ENCODE peak calls at places on chromosomes 7 and 10, in ten cellular contexts. B is A549, C is body of pancreas, A is cardiac muscle cell, Q is heart left ventricle, P is breast epithelium, G is gastrocnemius medialis, H is A673, Z is K562, W is prostate gland. X is an unnamed sample.

GRCh38 chr7:44152971-44153947 is 12.1 kb upstream of the MYL7 start:
- DNase-seq in B (no peak), C (peak; percentile 6), A (no peak), Q (no peak), P (peak; percentile 28), G (no peak), H (no peak), Z (no peak), W (no peak), X (no peak)

GRCh38 chr7:255721-256361 is 34.1 kb upstream of the FOXL3 start:
- DNase-seq in B (no peak), C (no peak), A (no peak), Q (no peak), P (no peak), G (no peak), H (no peak), Z (no peak), W (no peak), X (no peak)

GRCh38 chr7:28272461-28272877 is 91.9 kb upstream of the JAZF1 start:
- DNase-seq in B (peak; percentile 30), C (peak; percentile 12), A (peak; percentile 71), Q (peak; percentile 44), P (no peak), G (peak; percentile 3), H (peak; percentile 76), Z (peak; percentile 27), W (no peak), X (peak; percentile 29)

GRCh38 chr10:78600740-78601139 is 468.0 kb upstream of the ZMIZ1 start:
- DNase-seq in B (no peak), C (no peak), A (peak; percentile 42), Q (no peak), P (no peak), G (no peak), H (no peak), Z (no peak), W (no peak), X (peak; percentile 27)

GRCh38 chr10:11551915-11552602 is 59.4 kb downstream of the USP6NL start:
- DNase-seq in B (peak; percentile 44), C (no peak), A (peak; percentile 91), Q (no peak), P (no peak), G (no peak), H (peak; percentile 94), Z (peak; percentile 37), W (no peak), X (peak; percentile 99)

GRCh38 chr10:110353244-110354119 is 48.8 kb upstream of the SMNDC1 start:
- DNase-seq in B (peak; percentile 80), C (no peak), A (peak; percentile 67), Q (no peak), P (no peak), G (no peak), H (peak; percentile 44), Z (no peak), W (no peak), X (peak; percentile 98)

GRCh38 chr7:92949748-92950147 is 113.4 kb upstream of the CDK6 start:
- DNase-seq in B (no peak), C (no peak), A (no peak), Q (no peak), P (no peak), G (no peak), H (no peak), Z (peak; percentile 15), W (no peak), X (no peak)

GRCh38 chr7:85737426-85737825 is 550.6 kb upstream of the SEMA3D start:
- DNase-seq in B (no peak), C (no peak), A (no peak), Q (no peak), P (no peak), G (no peak), H (no peak), Z (no peak), W (no peak), X (no peak)

GRCh38 chr10:7354330-7355047 is 56.3 kb downstream of the SFMBT2 start:
- DNase-seq in B (peak; percentile 85), C (no peak), A (peak; percentile 2), Q (no peak), P (no peak), G (no peak), H (peak; percentile 55), Z (peak; percentile 17), W (peak; percentile 49), X (peak; percentile 37)

GRCh38 chr10:117462424-117462792 is 80.1 kb upstream of the EMX2 start:
- DNase-seq in B (no peak), C (no peak), A (no peak), Q (no peak), P (no peak), G (no peak), H (no peak), Z (no peak), W (no peak), X (no peak)
- TF ChIP-seq CTCF in B (peak; percentile 30), C (peak; percentile 24), A (peak; percentile 23), Q (no peak), P (no peak), G (no peak), H (no peak), Z (peak; percentile 23), W (no peak), X (peak; percentile 24)

GRCh38 chr7:132066776-132067175 is 509.5 kb downstream of the PLXNA4 start:
- DNase-seq in B (no peak), C (no peak), A (peak; percentile 59), Q (peak; percentile 57), P (no peak), G (peak; percentile 46), H (peak; percentile 83), Z (no peak), W (no peak), X (no peak)

GRCh38 chr7:132065973-132066611 is 509.7 kb upstream of the PODXL start:
- DNase-seq in B (no peak), C (no peak), A (no peak), Q (no peak), P (no peak), G (no peak), H (peak; percentile 56), Z (no peak), W (no peak), X (no peak)

GRCh38 chr7:132063800-132064199 is 507.4 kb upstream of the PODXL start:
- DNase-seq in B (no peak), C (no peak), A (no peak), Q (no peak), P (no peak), G (no peak), H (no peak), Z (no peak), W (no peak), X (no peak)

GRCh38 chr7:132061931-132062330 is 505.5 kb upstream of the PODXL start:
- DNase-seq in B (no peak), C (no peak), A (no peak), Q (no peak), P (no peak), G (no peak), H (no peak), Z (no peak), W (no peak), X (peak; percentile 27)

GRCh38 chr7:132065193-132065972 is 509.0 kb upstream of the PODXL start:
- DNase-seq in B (peak; percentile 90), C (no peak), A (peak; percentile 95), Q (peak; percentile 49), P (no peak), G (peak; percentile 75), H (peak; percentile 85), Z (no peak), W (no peak), X (peak; percentile 97)
- H3K4me3 ChIP-seq in B (no peak overlapping the region), C (no peak overlapping the region), A (no peak overlapping the region), Q (no peak overlapping the region), P (no peak overlapping the region), G (no peak overlapping the region), H (no peak overlapping the region), Z (no peak overlapping the region), W (no peak overlapping the region), X (no peak overlapping the region)

GRCh38 chr10:122553341-122553740 is 7.2 kb upstream of the DMBT1 start:
- DNase-seq in B (no peak), C (no peak), A (peak; percentile 53), Q (no peak), P (no peak), G (no peak), H (no peak), Z (no peak), W (no peak), X (peak; percentile 19)

GRCh38 chr10:122550983-122551382 is 9.6 kb upstream of the DMBT1 start:
- DNase-seq in B (no peak), C (no peak), A (no peak), Q (peak; percentile 8), P (no peak), G (no peak), H (no peak), Z (no peak), W (no peak), X (no peak)

GRCh38 chr10:122548699-122549098 is 11.9 kb upstream of the DMBT1 start:
- DNase-seq in B (no peak), C (no peak), A (no peak), Q (no peak), P (no peak), G (no peak), H (no peak), Z (no peak), W (no peak), X (no peak)

GRCh38 chr10:122550427-122550826 is 10.1 kb upstream of the DMBT1 start:
- DNase-seq in B (no peak), C (no peak), A (no peak), Q (peak; percentile 8), P (no peak), G (no peak), H (no peak), Z (no peak), W (no peak), X (no peak)

GRCh38 chr10:122551450-122551849 is 9.1 kb upstream of the DMBT1 start:
- DNase-seq in B (no peak), C (no peak), A (no peak), Q (no peak), P (no peak), G (no peak), H (no peak), Z (no peak), W (no peak), X (no peak)
- TF ChIP-seq CTCF in B (no peak), C (no peak), A (no peak), Q (peak; percentile 45), P (no peak), G (no peak), H (no peak), Z (no peak), W (no peak), X (no peak)

DNA sequence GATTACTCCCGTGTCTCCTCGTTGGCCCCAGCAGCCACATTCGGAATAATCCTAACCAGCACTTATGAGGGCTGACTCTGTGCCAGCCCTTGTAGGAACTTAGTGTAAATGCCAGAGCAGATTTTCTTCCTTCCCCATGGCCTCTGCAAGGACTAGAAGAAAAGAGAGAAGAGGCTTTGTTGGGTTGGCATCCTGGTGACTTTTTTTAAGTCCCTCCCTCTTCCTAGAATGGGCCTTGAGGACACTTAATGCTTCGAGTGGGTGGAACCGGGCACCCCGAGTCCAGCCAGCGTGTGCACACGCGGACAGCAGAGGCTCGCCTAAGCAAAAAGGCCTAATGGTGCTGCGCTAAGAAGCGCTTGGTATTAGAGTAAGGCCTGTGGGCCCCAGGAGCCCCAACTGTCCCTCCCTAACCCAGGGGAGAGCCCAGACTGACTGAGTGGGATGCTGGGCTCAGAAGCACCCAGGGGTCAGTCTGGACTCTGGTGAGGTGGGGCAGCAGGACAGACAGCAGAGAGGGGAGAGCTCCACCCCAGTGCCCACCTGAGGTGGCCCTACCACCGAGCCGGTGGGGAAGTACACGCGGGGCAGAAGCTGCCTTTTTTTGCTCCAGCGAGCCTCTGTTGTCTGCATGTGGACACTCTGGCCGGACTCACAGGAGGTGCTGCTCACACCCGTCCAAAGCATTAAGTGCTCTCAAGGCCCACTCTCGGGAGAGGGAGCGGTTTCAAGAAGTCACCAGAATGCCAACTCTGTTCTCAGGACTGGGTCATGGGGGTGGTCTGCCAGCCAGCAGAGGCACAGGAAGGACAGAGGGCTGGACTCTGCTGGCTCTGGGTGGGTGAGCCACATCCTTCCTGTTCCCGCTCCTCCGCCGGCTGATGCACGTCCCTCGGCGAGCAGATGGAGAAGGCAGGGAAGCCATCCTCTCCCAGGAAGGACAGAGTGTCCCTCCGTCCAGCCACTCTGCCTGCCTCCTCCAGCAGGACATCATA is 12.5 kb downstream of the ITPRIP start:
- DNase-seq in B (no peak), C (no peak), A (no peak), Q (no peak), P (no peak), G (peak; percentile 38), H (no peak), Z (no peak), W (no peak), X (no peak)
- H3K4me3 ChIP-seq in B (no peak overlapping the region), C (no peak overlapping the region), A (no peak overlapping the region), Q (peak overlapping the region; percentile 36), P (no peak overlapping the region), G (no peak overlapping the region), H (no peak overlapping the region), Z (no peak overlapping the region), W (no peak overlapping the region), X (no peak overlapping the region)